ENCODE peak calls at places on chromosome 16, in five cellular contexts. One of them, this sample, is unnamed.

GRCh38 chr16:11202260-11203091 is 53.5 kb downstream of the SOCS1 start:
- DNase-seq in mammary epithelial cell: no peak
- DNase-seq in GM12878: peak
- DNase-seq in C1 segment of cervical spinal cord: no peak
- DNase-seq in BJ: no peak
- DNase-seq in this sample: peak

GRCh38 chr16:81210807-81211206 is 27.7 kb upstream of the BCO1 start:
- DNase-seq in mammary epithelial cell: no peak
- DNase-seq in BJ: no peak
- DNase-seq in C1 segment of cervical spinal cord: no peak
- DNase-seq in GM12878: no peak
- DNase-seq in this sample: no peak

GRCh38 chr16:88634141-88634993 is 4.0 kb upstream of the IL17C start:
- DNase-seq in mammary epithelial cell: peak
- DNase-seq in BJ: no peak
- DNase-seq in GM12878: peak
- DNase-seq in C1 segment of cervical spinal cord: no peak
- DNase-seq in this sample: peak

GRCh38 chr16:53482123-53482522 is 20.9 kb downstream of the AKTIP start:
- DNase-seq in mammary epithelial cell: no peak
- DNase-seq in C1 segment of cervical spinal cord: no peak
- DNase-seq in GM12878: no peak
- DNase-seq in BJ: no peak
- DNase-seq in this sample: no peak

GRCh38 chr16:90019543-90020259 is 445 bp upstream of the DBNDD1 start:
- DNase-seq in mammary epithelial cell: no peak
- DNase-seq in C1 segment of cervical spinal cord: no peak
- DNase-seq in GM12878: no peak
- DNase-seq in BJ: no peak
- DNase-seq in this sample: peak

GRCh38 chr16:89545044-89545830 is 15.2 kb upstream of the RPL13 start:
- DNase-seq in C1 segment of cervical spinal cord: no peak
- DNase-seq in GM12878: no peak
- DNase-seq in BJ: no peak
- DNase-seq in mammary epithelial cell: no peak
- DNase-seq in this sample: no peak

GRCh38 chr16:90008708-90009145 is 10.5 kb downstream of the DBNDD1 start:
- DNase-seq in BJ: no peak
- DNase-seq in GM12878: no peak
- DNase-seq in C1 segment of cervical spinal cord: no peak
- DNase-seq in mammary epithelial cell: no peak
- DNase-seq in this sample: peak

GRCh38 chr16:81655474-81656162 is 123.5 kb upstream of the PLCG2 start:
- DNase-seq in BJ: no peak
- DNase-seq in GM12878: no peak
- DNase-seq in C1 segment of cervical spinal cord: no peak
- DNase-seq in mammary epithelial cell: no peak
- DNase-seq in this sample: no peak

GRCh38 chr16:3640632-3641501 is 13.6 kb upstream of the DNASE1 start:
- DNase-seq in BJ: no peak
- DNase-seq in mammary epithelial cell: no peak
- DNase-seq in C1 segment of cervical spinal cord: no peak
- DNase-seq in GM12878: no peak
- DNase-seq in this sample: no peak

GRCh38 chr16:59487067-59487466 is 753.0 kb upstream of the GOT2 start:
- DNase-seq in GM12878: no peak
- DNase-seq in C1 segment of cervical spinal cord: no peak
- DNase-seq in BJ: no peak
- DNase-seq in mammary epithelial cell: no peak
- DNase-seq in this sample: no peak

GRCh38 chr16:68230176-68230571 is 5.8 kb downstream of the ESRP2 start:
- DNase-seq in BJ: no peak
- DNase-seq in C1 segment of cervical spinal cord: no peak
- DNase-seq in mammary epithelial cell: no peak
- DNase-seq in GM12878: no peak
- DNase-seq in this sample: no peak

This sample was measured in GM13976.